ENCODE peak calls at places on chromosomes 3 and 15, in four cellular contexts. I is WTC11, R is GM12878, M is K562. C is an unnamed sample.

GRCh38 chr3:195906865-195907729 is 1.3 kb downstream of the TNK2 start:
- DNase-seq in I (no peak), R (peak), M (no peak), C (no peak)

GRCh38 chr15:48559270-48559669 is 86.2 kb downstream of the FBN1 start:
- DNase-seq in M (no peak), I (no peak), R (no peak), C (no peak)

GRCh38 chr3:97579365-97579764 is 185.2 kb upstream of the ARL6 start:
- DNase-seq in I (no peak), M (no peak), R (peak), C (no peak)

GRCh38 chr15:80942746-80943565 is 46.7 kb downstream of the MESD start:
- DNase-seq in I (no peak), R (no peak), M (no peak), C (no peak)

GRCh38 chr3:72582211-72582878 is 265.9 kb downstream of the SHQ1 start:
- DNase-seq in I (no peak), R (peak), M (no peak), C (peak)

GRCh38 chr15:41523097-41523496 is 9.5 kb upstream of the LTK start:
- DNase-seq in R (no peak), M (no peak), I (no peak), C (no peak)

GRCh38 chr3:57127849-57128566 is 37.1 kb downstream of the IL17RD start:
- DNase-seq in I (no peak), M (no peak), R (no peak), C (no peak)

GRCh38 chr15:63554337-63554927 is 42.8 kb upstream of the FBXL22 start:
- DNase-seq in R (no peak), M (no peak), I (no peak), C (no peak)

GRCh38 chr3:125203731-125204130 is 8.8 kb downstream of the SLC12A8 start:
- DNase-seq in M (no peak), I (no peak), R (no peak), C (no peak)

GRCh38 chr15:82999905-83000671 is 11.4 kb downstream of the C15orf40 start:
- DNase-seq in I (peak), M (peak), R (peak), C (peak)

GRCh38 chr3:7205535-7206331 is 344.8 kb downstream of the GRM7 start:
- DNase-seq in R (peak), M (no peak), I (no peak), C (no peak)

GRCh38 chr3:7201784-7202183 is 340.9 kb downstream of the GRM7 start:
- DNase-seq in I (no peak), M (no peak), R (no peak), C (no peak)

GRCh38 chr3:7207092-7207491 is 346.2 kb downstream of the GRM7 start:
- DNase-seq in I (no peak), R (no peak), M (no peak), C (no peak)

GRCh38 chr3:7204848-7205156 is 343.9 kb downstream of the GRM7 start:
- DNase-seq in R (peak), M (no peak), I (no peak), C (no peak)

GRCh38 chr3:7203969-7204847 is 343.3 kb downstream of the GRM7 start:
- DNase-seq in R (no peak), M (no peak), I (no peak), C (no peak)
- TF ChIP-seq MAX in R (no peak), M (no peak), I (no peak), C (no peak)

GRCh38 chr15:90101969-90102890 is at the start of gene IDH2:
- DNase-seq in R (no peak), I (peak), M (peak), C (peak)

GRCh38 chr15:90106522-90107117 is 4.4 kb upstream of the IDH2 start:
- DNase-seq in I (no peak), M (no peak), R (no peak), C (no peak)

GRCh38 chr15:90105521-90105920 is 3.3 kb upstream of the IDH2 start:
- DNase-seq in I (no peak), R (no peak), M (no peak), C (no peak)

GRCh38 chr15:90103669-90104329 is 1.5 kb upstream of the IDH2 start:
- DNase-seq in I (no peak), R (no peak), M (no peak), C (peak)

GRCh38 chr15:90104551-90104950 is 2.3 kb upstream of the IDH2 start:
- DNase-seq in R (no peak), M (no peak), I (no peak), C (no peak)
- TF ChIP-seq TCF7 in R (no peak), M (no peak), I (no peak), C (no peak)

GRCh38 chr3:186046838-186047237 is 62.1 kb downstream of the ETV5 start:
- DNase-seq in M (no peak), R (no peak), I (no peak), C (no peak)

GRCh38 chr3:186048119-186048518 is 60.8 kb downstream of the ETV5 start:
- DNase-seq in R (no peak), I (no peak), M (no peak), C (no peak)

GRCh38 chr3:186052096-186052495 is 56.8 kb downstream of the ETV5 start:
- DNase-seq in R (no peak), I (no peak), M (no peak), C (no peak)

GRCh38 chr3:186044973-186045372 is 63.9 kb downstream of the ETV5 start:
- DNase-seq in I (no peak), M (no peak), R (no peak), C (peak)

DNA sequence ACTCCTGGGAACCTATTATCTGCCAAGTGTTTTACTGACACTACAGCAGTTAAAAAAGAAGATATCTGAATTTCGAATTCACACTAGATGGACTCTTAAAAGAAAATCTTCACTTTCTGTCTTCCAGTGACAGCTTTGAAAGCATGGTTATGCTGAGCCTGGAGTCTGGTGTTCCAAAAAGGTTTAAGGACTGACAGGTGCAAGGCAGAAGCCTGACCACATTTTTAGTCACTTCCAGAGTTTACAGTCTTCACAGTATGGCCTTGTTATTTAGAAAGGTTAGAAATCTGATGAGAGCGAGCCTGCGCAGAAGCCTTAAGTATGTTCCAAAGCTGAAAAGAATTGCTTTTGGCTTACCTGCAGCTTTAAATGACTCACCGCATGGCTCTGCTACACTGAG is 59.9 kb downstream of the ETV5 start:
- DNase-seq in M (no peak), R (no peak), I (no peak), C (no peak)
- TF ChIP-seq MAX in M (no peak), R (no peak), I (no peak), C (no peak)

DNA sequence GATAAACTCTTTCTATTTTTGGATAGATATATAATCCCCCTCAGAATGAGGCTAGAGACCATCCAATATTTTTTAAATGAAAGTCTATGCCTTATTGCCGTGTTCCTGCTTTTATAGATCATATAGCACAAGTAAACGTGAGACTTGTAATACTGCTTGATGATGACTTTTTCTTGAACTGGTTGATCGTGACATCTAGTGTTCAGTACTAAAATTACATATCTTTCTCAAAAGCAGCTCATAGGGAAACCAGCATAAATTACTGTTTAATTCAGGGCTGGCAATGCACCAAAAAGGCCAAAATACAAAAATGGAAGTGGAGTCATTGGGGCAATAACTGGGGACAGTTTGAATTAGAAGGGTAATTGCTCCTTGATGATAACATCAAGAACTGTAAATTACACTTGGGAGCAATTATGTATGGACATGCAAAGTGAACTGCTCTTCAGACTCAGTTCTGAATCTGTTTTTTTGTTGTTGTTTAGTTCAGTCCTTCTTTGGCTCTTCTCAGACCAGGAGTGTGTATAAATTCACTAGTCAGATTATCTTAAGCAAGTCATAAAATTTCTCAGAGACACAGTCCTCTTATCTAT is 325.3 kb downstream of the THSD4 start:
- DNase-seq in I (no peak), M (no peak), R (peak), C (peak)
- TF ChIP-seq TCF7 in I (no peak), M (no peak), R (no peak), C (no peak)

GRCh38 chr15:67154249-67154648 is 88.8 kb downstream of the SMAD3 start:
- DNase-seq in M (no peak), R (no peak), I (no peak), C (no peak)

GRCh38 chr15:67149068-67149841 is 83.9 kb downstream of the SMAD3 start:
- DNase-seq in I (no peak), M (no peak), R (no peak), C (peak)

GRCh38 chr15:67149859-67150824 is 84.7 kb downstream of the SMAD3 start:
- DNase-seq in I (peak), M (peak), R (peak), C (peak)

GRCh38 chr15:67156426-67156825 is 91.0 kb downstream of the SMAD3 start:
- DNase-seq in M (no peak), R (no peak), I (no peak), C (no peak)

DNA sequence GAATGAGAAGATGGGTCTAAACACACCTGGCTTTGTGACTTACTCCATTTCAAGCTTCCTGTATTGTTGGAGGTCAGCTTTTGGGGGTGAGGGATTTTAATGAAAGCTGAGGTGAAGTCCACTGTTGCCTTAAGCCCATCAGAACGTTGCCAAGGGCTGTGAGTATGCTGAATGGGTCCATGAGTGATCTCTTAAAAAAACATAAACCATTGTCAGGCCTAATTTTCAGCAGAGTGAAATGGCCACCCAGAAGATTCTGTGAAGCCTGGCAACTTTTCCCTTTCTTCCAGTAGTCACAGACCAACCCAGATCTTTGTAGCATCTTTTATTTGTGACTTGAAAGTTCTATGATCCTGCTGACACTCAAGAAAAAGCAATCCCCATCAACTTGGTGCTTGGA is 87.0 kb downstream of the SMAD3 start:
- DNase-seq in R (no peak), M (no peak), I (no peak), C (no peak)
- TF ChIP-seq MAX in R (no peak), M (no peak), I (no peak), C (no peak)